ENCODE peak calls at places on chromosome 15, in seven cellular contexts. H, Z, K, N, P, B and A are unnamed samples.

GRCh38 chr15:52673312-52673711 is 5.9 kb downstream of the ATOSA start:
- DNase-seq in P (no peak), N (no peak), B (no peak), H (no peak), K (no peak), Z (no peak), A (no peak)

GRCh38 chr15:82047493-82048446 is 2.0 kb upstream of the MEX3B start:
- DNase-seq in H (no peak), Z (no peak), B (no peak), P (peak; percentile 38), N (no peak), K (no peak), A (no peak)

GRCh38 chr15:28252831-28253230 is 69.1 kb downstream of the HERC2 start:
- DNase-seq in B (no peak), N (no peak), Z (no peak), P (no peak), H (no peak), K (no peak), A (no peak)

GRCh38 chr15:99703603-99704443 is 29.4 kb downstream of the LYSMD4 start:
- DNase-seq in P (peak; percentile 94), H (no peak), K (peak; percentile 53), N (no peak), Z (no peak), B (peak; percentile 52), A (no peak)

GRCh38 chr15:98850991-98851776 is 156.4 kb downstream of the PGPEP1L start:
- DNase-seq in K (peak; percentile 87), P (peak; percentile 73), N (peak; percentile 66), Z (peak; percentile 83), B (no peak), H (peak; percentile 44), A (peak; percentile 53)

GRCh38 chr15:33789141-33789540 is 179.2 kb upstream of the CHRM5 start:
- DNase-seq in H (no peak), P (peak; percentile 71), Z (no peak), K (no peak), N (no peak), B (no peak), A (no peak)

GRCh38 chr15:33292718-33293307 is 18.0 kb upstream of the RYR3 start:
- DNase-seq in B (no peak), N (no peak), H (peak; percentile 49), P (peak; percentile 60), Z (no peak), K (peak; percentile 43), A (peak; percentile 73)

GRCh38 chr15:68567345-68567744 is 11.4 kb upstream of the CORO2B start:
- DNase-seq in Z (no peak), H (no peak), N (no peak), B (no peak), K (no peak), P (no peak), A (no peak)

GRCh38 chr15:37107071-37107753 is 6.9 kb upstream of the MEIS2 start:
- DNase-seq in P (no peak), N (no peak), B (no peak), Z (no peak), H (no peak), K (no peak), A (no peak)

GRCh38 chr15:76158250-76158649 is 98.5 kb downstream of the TMEM266 start:
- DNase-seq in B (no peak), K (no peak), H (no peak), P (no peak), N (no peak), Z (no peak), A (no peak)

GRCh38 chr15:32667321-32667720 is 25.8 kb downstream of the SCG5 start:
- DNase-seq in P (no peak), Z (no peak), K (no peak), H (no peak), B (no peak), N (no peak), A (no peak)

GRCh38 chr15:68578175-68578959 is 426 bp upstream of the CORO2B start:
- DNase-seq in N (peak; percentile 12), H (peak; percentile 49), P (peak; percentile 73), B (no peak), K (peak; percentile 50), Z (peak; percentile 72), A (peak; percentile 74)

GRCh38 chr15:48177383-48177874 is 666 bp downstream of the MYEF2 start:
- DNase-seq in N (no peak), H (no peak), Z (no peak), K (no peak), B (no peak), P (peak; percentile 80), A (no peak)

GRCh38 chr15:81619002-81619401 is 245.0 kb upstream of the TMC3 start:
- DNase-seq in B (no peak), N (no peak), K (no peak), Z (no peak), H (no peak), P (no peak), A (no peak)

GRCh38 chr15:80456517-80457497 is 52.6 kb downstream of the ARNT2 start:
- DNase-seq in N (no peak), H (no peak), K (no peak), P (no peak), B (no peak), Z (no peak), A (no peak)

GRCh38 chr15:65460948-65461347 is 38.2 kb upstream of the IGDCC4 start:
- DNase-seq in P (no peak), N (no peak), Z (no peak), H (no peak), B (no peak), K (no peak), A (no peak)

GRCh38 chr15:39628131-39628482 is 47.2 kb downstream of the THBS1 start:
- DNase-seq in B (no peak), K (no peak), N (no peak), H (no peak), Z (no peak), P (no peak), A (no peak)

GRCh38 chr15:91445701-91446100 is 345.6 kb downstream of the SV2B start:
- DNase-seq in Z (no peak), H (no peak), K (no peak), B (no peak), N (no peak), P (peak; percentile 20), A (no peak)

GRCh38 chr15:34776706-34777105 is 18.6 kb downstream of the ACTC1 start:
- DNase-seq in P (no peak), N (no peak), K (no peak), Z (no peak), H (no peak), B (no peak), A (no peak)

GRCh38 chr15:38991701-38992100 is 427.1 kb upstream of the RASGRP1 start:
- DNase-seq in B (no peak), P (no peak), K (no peak), H (no peak), Z (no peak), N (no peak), A (no peak)

GRCh38 chr15:60787737-60788513 is 309.0 kb upstream of the ICE2 start:
- DNase-seq in H (no peak), B (no peak), Z (no peak), P (no peak), N (peak; percentile 41), K (peak; percentile 34), A (no peak)

GRCh38 chr15:83110361-83110760 is 2.9 kb downstream of the TM6SF1 start:
- DNase-seq in Z (no peak), B (no peak), K (no peak), H (no peak), N (no peak), P (no peak), A (no peak)

GRCh38 chr15:33547876-33548275 is 237.1 kb downstream of the RYR3 start:
- DNase-seq in K (peak; percentile 6), B (no peak), Z (no peak), P (peak; percentile 54), H (peak; percentile 79), N (no peak), A (peak; percentile 55)

DNA sequence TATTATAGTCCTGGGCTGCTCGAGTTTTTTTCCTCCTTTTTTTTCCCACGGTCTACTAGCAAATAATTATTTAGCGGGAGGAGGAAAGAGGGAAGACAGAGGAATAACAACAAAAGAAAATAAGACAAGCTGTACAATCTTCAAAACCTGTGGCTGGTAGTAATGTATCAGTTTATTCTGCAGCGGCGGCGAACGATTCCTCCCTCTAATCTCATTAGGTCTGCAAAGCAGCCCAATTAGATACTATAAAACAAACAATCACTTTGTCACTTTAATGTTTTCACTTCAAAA is 398 bp upstream of the TLE3 start:
- DNase-seq in N (no peak), Z (no peak), K (no peak), P (no peak), B (no peak), H (no peak), A (no peak)
- TF ChIP-seq CTCF in N (peak; percentile 27), Z (peak; percentile 3), K (no peak), P (no peak), B (no peak), H (no peak), A (peak; percentile 5)

GRCh38 chr15:86063328-86064180 is 16.1 kb upstream of the AGBL1 start:
- DNase-seq in N (no peak), P (no peak), B (no peak), H (no peak), K (no peak), Z (no peak), A (no peak)
- TF ChIP-seq CTCF in N (no peak), P (no peak), B (no peak), H (no peak), K (no peak), Z (no peak), A (no peak)

DNA sequence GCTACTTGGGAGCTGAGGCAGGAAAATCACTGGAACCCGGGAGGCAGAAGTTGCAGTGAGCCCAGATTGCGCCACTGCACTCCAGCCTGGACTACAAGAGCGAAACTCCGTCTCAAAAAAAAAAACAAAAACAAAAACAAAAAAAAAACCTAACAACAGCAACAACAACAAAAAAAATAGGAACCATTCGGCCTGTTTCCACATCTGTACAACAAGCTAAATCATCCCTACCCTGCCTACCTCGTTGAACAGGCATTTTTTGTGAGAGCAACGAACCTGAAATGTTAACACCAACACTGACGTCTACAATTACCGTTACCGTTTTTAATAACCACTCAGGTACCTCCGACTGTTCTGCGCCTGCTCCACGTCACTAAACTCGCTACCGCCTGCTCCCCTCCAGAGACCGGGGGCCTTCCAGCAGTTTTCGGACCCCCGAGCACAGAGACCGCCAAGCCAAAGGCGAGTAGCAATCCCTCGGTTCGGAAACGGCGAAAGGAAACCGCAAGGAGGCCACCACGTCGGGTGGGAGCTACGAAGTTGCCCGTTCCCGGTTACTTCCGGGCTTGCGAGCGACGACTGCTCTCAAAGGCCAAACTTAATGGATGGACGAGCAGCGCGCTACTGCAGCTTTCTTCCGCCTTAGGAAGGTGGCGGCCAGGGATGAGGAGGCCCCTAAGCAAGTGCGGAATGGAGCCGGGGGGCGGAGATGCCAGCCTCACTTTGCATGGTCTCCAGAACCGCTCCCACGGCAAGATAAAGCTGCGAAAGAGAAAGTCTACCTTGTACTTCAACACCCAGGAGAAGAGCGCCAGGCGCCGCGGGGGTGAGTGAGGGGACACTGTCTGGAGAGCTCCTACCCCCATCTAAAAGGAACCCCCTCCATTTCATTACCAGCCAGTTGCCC is at the start of the genes PIGB and PIGBOS1:
- DNase-seq in P (peak; percentile 91), H (peak; percentile 53), Z (peak; percentile 93), N (peak; percentile 69), B (peak; percentile 9), K (peak; percentile 85), A (peak; percentile 70)
- TF ChIP-seq CTCF in P (no peak), H (peak; percentile 19), Z (no peak), N (no peak), B (no peak), K (no peak), A (peak; percentile 37)

DNA sequence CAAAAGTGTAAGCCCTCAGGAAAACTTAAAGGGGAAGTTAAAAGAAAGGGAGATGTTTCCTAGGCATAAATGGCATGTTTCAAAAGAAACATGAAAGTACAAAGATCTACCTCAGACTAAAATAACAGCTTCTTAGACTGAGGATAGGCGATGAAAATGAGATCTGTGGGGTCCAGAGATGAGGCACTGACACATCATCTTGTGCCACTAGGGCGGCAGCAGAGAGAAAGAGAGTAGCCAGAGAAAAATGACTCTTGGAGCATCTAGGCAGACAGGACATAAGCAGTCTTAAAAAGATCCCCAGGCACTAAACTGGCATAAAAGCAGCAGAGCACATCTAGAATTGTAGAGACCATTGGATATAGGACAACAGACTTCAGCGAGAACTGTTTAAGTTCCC is 42.5 kb upstream of the RFX7 start:
- DNase-seq in N (no peak), K (peak; percentile 50), Z (no peak), P (no peak), B (no peak), H (no peak), A (no peak)
- TF ChIP-seq CTCF in N (no peak), K (peak; percentile 75), Z (no peak), P (no peak), B (peak; percentile 37), H (no peak), A (peak; percentile 38)